ENCODE peak calls at places on chromosomes 1 and 21, in six cellular contexts. One of them, this sample, is unnamed.

GRCh38 chr1:14681182-14681581 is 82.7 kb downstream of the KAZN start:
- DNase-seq in hepatocyte: no peak
- DNase-seq in left lung: no peak
- DNase-seq in GM23248: peak; percentile 45
- DNase-seq in CD8-positive, alpha-beta memory T cell: no peak
- DNase-seq in stomach: no peak
- DNase-seq in this sample: no peak

GRCh38 chr1:23521588-23521987 is 9.4 kb downstream of the E2F2 start:
- DNase-seq in CD8-positive, alpha-beta memory T cell: no peak
- DNase-seq in stomach: no peak
- DNase-seq in hepatocyte: no peak
- DNase-seq in GM23248: no peak
- DNase-seq in left lung: no peak
- DNase-seq in this sample: no peak

GRCh38 chr21:39064325-39065012 is 118.8 kb downstream of the PSMG1 start:
- DNase-seq in GM23248: no peak
- DNase-seq in CD8-positive, alpha-beta memory T cell: no peak
- DNase-seq in hepatocyte: no peak
- DNase-seq in stomach: no peak
- DNase-seq in left lung: no peak
- DNase-seq in this sample: no peak

GRCh38 chr1:43833013-43833412 is 100.6 kb upstream of the ARTN start:
- DNase-seq in GM23248: no peak
- DNase-seq in CD8-positive, alpha-beta memory T cell: no peak
- DNase-seq in left lung: no peak
- DNase-seq in stomach: no peak
- DNase-seq in hepatocyte: no peak
- DNase-seq in this sample: no peak

GRCh38 chr1:89276690-89277089 is 4.0 kb upstream of the GBP5 start:
- DNase-seq in CD8-positive, alpha-beta memory T cell: no peak
- DNase-seq in left lung: no peak
- DNase-seq in stomach: no peak
- DNase-seq in hepatocyte: no peak
- DNase-seq in GM23248: peak; percentile 11
- DNase-seq in this sample: no peak

GRCh38 chr1:234631721-234632125 is 21.7 kb upstream of the IRF2BP2 start:
- DNase-seq in left lung: no peak
- DNase-seq in CD8-positive, alpha-beta memory T cell: no peak
- DNase-seq in stomach: no peak
- DNase-seq in GM23248: peak; percentile 78
- DNase-seq in hepatocyte: no peak
- DNase-seq in this sample: peak; percentile 69

GRCh38 chr1:8427493-8427892 is 109.6 kb downstream of the SLC45A1 start:
- DNase-seq in GM23248: no peak
- DNase-seq in left lung: no peak
- DNase-seq in stomach: no peak
- DNase-seq in CD8-positive, alpha-beta memory T cell: peak; percentile 71
- DNase-seq in hepatocyte: no peak
- DNase-seq in this sample: peak; percentile 50

GRCh38 chr1:59686574-59686973 is 128.2 kb upstream of the HOOK1 start:
- DNase-seq in stomach: no peak
- DNase-seq in hepatocyte: no peak
- DNase-seq in GM23248: no peak
- DNase-seq in CD8-positive, alpha-beta memory T cell: no peak
- DNase-seq in left lung: no peak
- DNase-seq in this sample: no peak

GRCh38 chr1:7406641-7407546 is 364.2 kb upstream of the VAMP3 start:
- DNase-seq in stomach: peak; percentile 22
- DNase-seq in hepatocyte: no peak
- DNase-seq in left lung: no peak
- DNase-seq in CD8-positive, alpha-beta memory T cell: no peak
- DNase-seq in GM23248: no peak
- DNase-seq in this sample: no peak

GRCh38 chr1:197444754-197445153 is 176.7 kb downstream of the CRB1 start:
- DNase-seq in stomach: no peak
- DNase-seq in GM23248: peak; percentile 54
- DNase-seq in CD8-positive, alpha-beta memory T cell: no peak
- DNase-seq in left lung: no peak
- DNase-seq in hepatocyte: no peak
- DNase-seq in this sample: no peak

GRCh38 chr1:207868769-207869721 is 41.9 kb downstream of the CD34 start:
- DNase-seq in CD8-positive, alpha-beta memory T cell: peak; percentile 74
- DNase-seq in GM23248: peak; percentile 88
- DNase-seq in stomach: peak; percentile 83
- DNase-seq in hepatocyte: peak; percentile 90
- DNase-seq in left lung: peak; percentile 94
- DNase-seq in this sample: peak; percentile 75

GRCh38 chr1:151047925-151048644 is 534 bp downstream of the C1orf56 start:
- DNase-seq in CD8-positive, alpha-beta memory T cell: peak; percentile 63
- DNase-seq in left lung: peak; percentile 91
- DNase-seq in stomach: peak; percentile 77
- DNase-seq in hepatocyte: peak; percentile 83
- DNase-seq in GM23248: peak; percentile 86
- DNase-seq in this sample: peak; percentile 62

GRCh38 chr1:158998781-158999161 is 10.9 kb upstream of the IFI16 start:
- DNase-seq in left lung: no peak
- DNase-seq in hepatocyte: peak; percentile 68
- DNase-seq in GM23248: peak; percentile 78
- DNase-seq in CD8-positive, alpha-beta memory T cell: peak; percentile 60
- DNase-seq in stomach: no peak
- DNase-seq in this sample: peak; percentile 63

DNA sequence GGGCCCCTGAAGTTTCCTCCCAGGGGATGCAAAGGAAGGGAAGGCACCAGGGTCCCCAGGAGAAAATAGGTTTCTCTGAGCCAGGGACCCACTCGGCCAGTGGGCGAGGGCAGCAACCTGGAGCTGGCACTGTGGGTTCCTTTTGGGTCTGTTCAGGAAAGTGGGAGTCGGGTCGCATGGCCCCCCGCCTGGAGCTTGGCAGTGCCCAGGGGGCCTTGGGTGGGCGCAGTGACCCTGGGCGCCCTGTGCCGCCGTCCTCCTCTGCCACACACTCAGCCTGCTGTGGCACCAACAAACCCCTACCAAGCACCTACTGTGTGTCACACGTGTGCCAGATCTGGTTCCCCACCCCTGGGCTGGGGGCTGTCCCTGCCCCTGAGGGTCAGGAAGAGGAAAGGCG is 89.5 kb upstream of the ARHGEF16 start:
- DNase-seq in hepatocyte: no peak
- DNase-seq in CD8-positive, alpha-beta memory T cell: no peak
- DNase-seq in GM23248: no peak
- DNase-seq in stomach: no peak
- DNase-seq in left lung: no peak
- DNase-seq in this sample: no peak
- H3K4me1 ChIP-seq in hepatocyte: no peaks in the 10 kb centered on the region
- H3K4me1 ChIP-seq in CD8-positive, alpha-beta memory T cell: no peaks in the 10 kb centered on the region
- H3K4me1 ChIP-seq in GM23248: peaks cover 21% of the 10 kb centered on the region
- H3K4me1 ChIP-seq in stomach: peaks cover 29% of the 10 kb centered on the region
- H3K4me1 ChIP-seq in left lung: no peaks in the 10 kb centered on the region
- H3K4me1 ChIP-seq in this sample: no peaks in the 10 kb centered on the region

GRCh38 chr1:67683736-67684525 is 1.1 kb upstream of the GADD45A start:
- DNase-seq in stomach: no peak
- DNase-seq in left lung: no peak
- DNase-seq in GM23248: peak; percentile 76
- DNase-seq in hepatocyte: no peak
- DNase-seq in CD8-positive, alpha-beta memory T cell: peak; percentile 6
- DNase-seq in this sample: peak; percentile 31
- H3K4me3 ChIP-seq in stomach: peak overlapping the region; percentile 89
- H3K4me3 ChIP-seq in left lung: peak overlapping the region; percentile 22
- H3K4me3 ChIP-seq in GM23248: peak overlapping the region; percentile 96
- H3K4me3 ChIP-seq in hepatocyte: no peak overlapping the region
- H3K4me3 ChIP-seq in CD8-positive, alpha-beta memory T cell: peak overlapping the region; percentile 44
- H3K4me3 ChIP-seq in this sample: no peak overlapping the region

GRCh38 chr21:45433301-45433700 is 28.3 kb downstream of the COL18A1 start:
- DNase-seq in GM23248: no peak
- DNase-seq in left lung: peak; percentile 55
- DNase-seq in CD8-positive, alpha-beta memory T cell: no peak
- DNase-seq in hepatocyte: no peak
- DNase-seq in stomach: no peak
- DNase-seq in this sample: no peak
- H3K4me1 ChIP-seq in GM23248: peaks cover 9% of the 10 kb centered on the region
- H3K4me1 ChIP-seq in left lung: peaks cover under 1% of the 10 kb centered on the region
- H3K4me1 ChIP-seq in CD8-positive, alpha-beta memory T cell: no peaks in the 10 kb centered on the region
- H3K4me1 ChIP-seq in hepatocyte: peaks cover 35% of the 10 kb centered on the region
- H3K4me1 ChIP-seq in stomach: peaks cover 9% of the 10 kb centered on the region
- H3K4me1 ChIP-seq in this sample: no peaks in the 10 kb centered on the region

DNA sequence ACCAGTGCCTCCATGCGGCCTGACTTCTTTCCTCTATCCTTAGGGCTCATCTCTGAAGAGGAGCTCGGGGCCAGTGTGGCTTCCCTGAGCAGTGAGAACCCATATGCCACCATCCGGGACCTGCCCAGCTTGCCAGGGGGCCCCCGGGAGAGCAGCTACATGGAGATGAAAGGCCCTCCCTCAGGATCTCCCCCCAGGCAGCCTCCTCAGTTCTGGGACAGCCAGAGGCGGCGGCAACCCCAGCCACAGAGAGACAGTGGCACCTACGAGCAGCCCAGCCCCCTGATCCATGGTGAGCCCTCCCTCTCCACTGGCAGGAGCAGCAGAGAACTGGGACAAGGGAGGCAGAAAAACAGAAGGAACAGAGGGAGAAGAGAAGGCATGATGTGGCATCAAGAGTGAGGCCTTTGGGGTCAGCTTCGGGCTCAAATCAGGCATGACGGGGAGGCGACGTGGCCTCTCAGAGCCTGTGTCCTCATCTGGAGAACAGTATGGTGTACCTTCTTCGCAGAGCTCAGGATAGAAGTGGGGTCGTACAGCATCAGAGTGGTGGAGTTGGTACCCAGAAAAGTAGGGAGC is 6.5 kb upstream of the LRRC71 start:
- DNase-seq in stomach: no peak
- DNase-seq in hepatocyte: no peak
- DNase-seq in CD8-positive, alpha-beta memory T cell: no peak
- DNase-seq in left lung: no peak
- DNase-seq in GM23248: no peak
- DNase-seq in this sample: no peak
- H3K4me3 ChIP-seq in stomach: no peak overlapping the region
- H3K4me3 ChIP-seq in hepatocyte: no peak overlapping the region
- H3K4me3 ChIP-seq in CD8-positive, alpha-beta memory T cell: no peak overlapping the region
- H3K4me3 ChIP-seq in left lung: no peak overlapping the region
- H3K4me3 ChIP-seq in GM23248: no peak overlapping the region
- H3K4me3 ChIP-seq in this sample: no peak overlapping the region

GRCh38 chr1:205613854-205614412 is 17.9 kb downstream of the ELK4 start:
- DNase-seq in GM23248: no peak
- DNase-seq in CD8-positive, alpha-beta memory T cell: no peak
- DNase-seq in hepatocyte: no peak
- DNase-seq in left lung: no peak
- DNase-seq in stomach: no peak
- DNase-seq in this sample: no peak
- H3K4me1 ChIP-seq in GM23248: peaks cover 12% of the 10 kb centered on the region
- H3K4me1 ChIP-seq in CD8-positive, alpha-beta memory T cell: peaks cover 19% of the 10 kb centered on the region
- H3K4me1 ChIP-seq in hepatocyte: no peaks in the 10 kb centered on the region
- H3K4me1 ChIP-seq in left lung: peaks cover 10% of the 10 kb centered on the region
- H3K4me1 ChIP-seq in stomach: peaks cover 12% of the 10 kb centered on the region
- H3K4me1 ChIP-seq in this sample: no peaks in the 10 kb centered on the region

DNA sequence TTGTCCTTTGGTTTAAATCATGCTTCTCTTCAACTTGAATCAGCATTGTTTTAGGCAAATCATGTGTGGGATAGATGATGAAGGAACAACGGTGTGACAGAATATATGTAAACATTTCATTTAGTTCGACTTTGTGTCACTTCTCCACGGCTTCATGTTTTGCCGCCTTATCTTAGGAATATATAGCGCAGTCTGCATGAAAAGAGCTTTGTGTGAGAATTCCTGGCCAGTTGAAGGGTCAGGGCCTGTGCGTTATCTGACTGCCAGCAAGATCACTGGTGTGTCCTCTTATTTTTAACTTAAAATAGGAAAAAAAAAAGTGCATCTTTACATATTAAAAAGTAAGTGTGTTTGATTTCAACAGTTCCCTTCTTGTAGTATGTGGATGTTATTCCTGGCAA is 465.1 kb downstream of the USP25 start:
- DNase-seq in stomach: no peak
- DNase-seq in GM23248: peak; percentile 45
- DNase-seq in CD8-positive, alpha-beta memory T cell: no peak
- DNase-seq in left lung: no peak
- DNase-seq in hepatocyte: no peak
- DNase-seq in this sample: no peak
- H3K4me3 ChIP-seq in stomach: peak overlapping the region; percentile 38
- H3K4me3 ChIP-seq in GM23248: peak overlapping the region; percentile 82
- H3K4me3 ChIP-seq in CD8-positive, alpha-beta memory T cell: no peak overlapping the region
- H3K4me3 ChIP-seq in left lung: peak overlapping the region; percentile 20
- H3K4me3 ChIP-seq in hepatocyte: peak overlapping the region; percentile 30
- H3K4me3 ChIP-seq in this sample: no peak overlapping the region

GRCh38 chr1:201452881-201453280 is 16.1 kb downstream of the PHLDA3 start:
- DNase-seq in CD8-positive, alpha-beta memory T cell: no peak
- DNase-seq in stomach: no peak
- DNase-seq in left lung: no peak
- DNase-seq in hepatocyte: no peak
- DNase-seq in GM23248: no peak
- DNase-seq in this sample: no peak
- H3K4me1 ChIP-seq in CD8-positive, alpha-beta memory T cell: peaks cover 5% of the 10 kb centered on the region
- H3K4me1 ChIP-seq in stomach: peaks cover 16% of the 10 kb centered on the region
- H3K4me1 ChIP-seq in left lung: peaks cover 58% of the 10 kb centered on the region
- H3K4me1 ChIP-seq in hepatocyte: peaks cover 22% of the 10 kb centered on the region
- H3K4me1 ChIP-seq in GM23248: peaks cover 65% of the 10 kb centered on the region
- H3K4me1 ChIP-seq in this sample: no peaks in the 10 kb centered on the region

GRCh38 chr1:148333875-148334338 is 149.2 kb downstream of the PPIAL4G start:
- DNase-seq in hepatocyte: no peak
- DNase-seq in GM23248: no peak
- DNase-seq in left lung: no peak
- DNase-seq in stomach: no peak
- DNase-seq in CD8-positive, alpha-beta memory T cell: no peak
- DNase-seq in this sample: no peak
- H3K4me3 ChIP-seq in hepatocyte: peak overlapping the region; percentile 25
- H3K4me3 ChIP-seq in GM23248: peak overlapping the region; percentile 77
- H3K4me3 ChIP-seq in left lung: peak overlapping the region; percentile 37
- H3K4me3 ChIP-seq in stomach: peak overlapping the region; percentile 44
- H3K4me3 ChIP-seq in CD8-positive, alpha-beta memory T cell: peak overlapping the region; percentile 74
- H3K4me3 ChIP-seq in this sample: peak overlapping the region; percentile 8

DNA sequence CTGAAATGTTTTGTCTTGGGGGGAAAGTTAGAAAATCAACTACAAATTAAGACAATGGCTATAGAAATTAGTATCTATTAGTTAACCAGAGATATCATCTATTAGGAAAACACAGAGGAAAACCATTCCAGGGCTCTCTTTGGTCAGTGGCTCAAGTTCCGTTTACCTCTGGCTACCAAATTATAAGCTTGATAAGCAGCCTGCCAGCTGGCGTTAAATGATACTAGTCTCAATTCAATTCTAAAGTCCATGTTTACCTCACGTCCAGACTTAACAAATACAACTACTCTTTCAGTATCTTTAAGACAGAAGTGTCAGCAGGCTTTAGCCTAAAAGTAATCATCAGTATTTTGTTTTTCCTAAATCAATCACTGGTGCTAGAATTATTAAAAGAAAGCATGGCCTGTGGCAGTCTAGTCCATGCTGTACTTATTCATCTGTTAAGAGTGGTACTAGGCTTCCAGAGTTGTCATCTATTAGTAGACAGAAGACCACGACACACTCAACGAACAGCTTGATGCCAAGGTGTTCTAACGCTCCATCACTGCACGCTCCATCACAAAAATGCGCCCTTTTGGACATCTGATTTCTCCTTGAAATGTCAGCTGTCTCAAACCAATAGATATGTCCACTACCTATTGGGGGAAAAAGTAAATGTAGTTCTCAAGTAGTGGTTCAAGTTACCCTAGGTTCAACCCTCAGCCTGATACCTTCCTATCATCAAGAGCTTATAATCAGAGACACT is 1.5 kb downstream of the IVNS1ABP start:
- DNase-seq in hepatocyte: peak; percentile 36
- DNase-seq in stomach: peak; percentile 78
- DNase-seq in GM23248: peak; percentile 46
- DNase-seq in left lung: no peak
- DNase-seq in CD8-positive, alpha-beta memory T cell: no peak
- DNase-seq in this sample: peak; percentile 89
- H3K4me1 ChIP-seq in hepatocyte: peaks cover 39% of the 10 kb centered on the region
- H3K4me1 ChIP-seq in stomach: peaks cover 23% of the 10 kb centered on the region
- H3K4me1 ChIP-seq in GM23248: peaks cover 34% of the 10 kb centered on the region
- H3K4me1 ChIP-seq in left lung: peaks cover 64% of the 10 kb centered on the region
- H3K4me1 ChIP-seq in CD8-positive, alpha-beta memory T cell: peaks cover 54% of the 10 kb centered on the region
- H3K4me1 ChIP-seq in this sample: peaks cover 4% of the 10 kb centered on the region